ENCODE peak calls at places on chromosome 3, in four cellular contexts. B, H, M and P are unnamed samples.

GRCh38 chr3:188286087-188286513 is 132.1 kb downstream of the LPP start:
- DNase-seq in B (peak; percentile 84), M (no peak), H (peak; percentile 100), P (peak; percentile 90)

GRCh38 chr3:48855681-48856447 is 8.2 kb upstream of the PRKAR2A start:
- DNase-seq in M (no peak), H (no peak), B (no peak), P (no peak)

GRCh38 chr3:64667887-64668581 is 19.8 kb downstream of the ADAMTS9 start:
- DNase-seq in B (peak; percentile 26), M (no peak), H (no peak), P (no peak)

GRCh38 chr3:144162042-144162441 is 190.4 kb downstream of the DIPK2A start:
- DNase-seq in H (peak; percentile 84), M (no peak), B (no peak), P (no peak)

GRCh38 chr3:142888484-142889262 is at the start of gene PCOLCE2:
- DNase-seq in M (no peak), B (peak; percentile 49), H (peak; percentile 25), P (no peak)

GRCh38 chr3:176872771-176873209 is 324.5 kb downstream of the TBL1XR1 start:
- DNase-seq in B (peak; percentile 27), H (peak; percentile 35), M (peak; percentile 33), P (no peak)

GRCh38 chr3:116135462-116135861 is 309.8 kb downstream of the LSAMP start:
- DNase-seq in B (no peak), M (no peak), H (peak; percentile 97), P (no peak)

GRCh38 chr3:101640256-101640655 is 36.7 kb downstream of the ZBTB11 start:
- DNase-seq in M (no peak), H (no peak), B (no peak), P (no peak)

GRCh38 chr3:133474251-133474801 is 74.5 kb downstream of the BFSP2 start:
- DNase-seq in B (peak; percentile 67), M (no peak), H (peak; percentile 36), P (no peak)

GRCh38 chr3:78951546-78951945 is 816.3 kb downstream of the ROBO1 start:
- DNase-seq in H (peak; percentile 26), M (no peak), B (no peak), P (no peak)

GRCh38 chr3:125186261-125186770 is 26.2 kb downstream of the SLC12A8 start:
- DNase-seq in H (peak; percentile 49), B (no peak), M (no peak), P (no peak)

GRCh38 chr3:9732080-9732752 is 681 bp downstream of the BRPF1 start:
- DNase-seq in B (no peak), M (peak; percentile 25), H (no peak), P (no peak)

GRCh38 chr3:124117486-124117885 is 125.6 kb upstream of the ROPN1 start:
- DNase-seq in H (peak; percentile 82), B (peak; percentile 51), M (no peak), P (no peak)

GRCh38 chr3:65914740-65915366 is 123.9 kb downstream of the MAGI1 start:
- DNase-seq in H (no peak), B (no peak), M (no peak), P (no peak)

GRCh38 chr3:171455603-171456550 is 4.3 kb downstream of the TNIK start:
- DNase-seq in H (no peak), B (no peak), M (no peak), P (no peak)

GRCh38 chr3:196979545-196979944 is 10.9 kb upstream of the PIGZ start:
- DNase-seq in M (no peak), H (no peak), B (no peak), P (no peak)

GRCh38 chr3:183826448-183826847 is 1.1 kb upstream of the MAP6D1 start:
- DNase-seq in M (no peak), B (no peak), H (no peak), P (no peak)

GRCh38 chr3:62416109-62416508 is 42.8 kb upstream of the FEZF2 start:
- DNase-seq in B (no peak), H (no peak), M (no peak), P (no peak)

GRCh38 chr3:187667526-187667925 is 2.7 kb downstream of the SST start:
- DNase-seq in H (no peak), M (no peak), B (no peak), P (no peak)

GRCh38 chr3:106862067-106862466 is 515.2 kb upstream of the CCDC54 start:
- DNase-seq in B (no peak), M (no peak), H (peak; percentile 62), P (no peak)

GRCh38 chr3:16055606-16056209 is 118.8 kb upstream of the GALNT15 start:
- DNase-seq in M (no peak), B (no peak), H (no peak), P (no peak)

GRCh38 chr3:44110643-44111042 is 131.0 kb upstream of the TOPAZ1 start:
- DNase-seq in M (no peak), B (no peak), H (no peak), P (no peak)

GRCh38 chr3:16808393-16809107 is 76.2 kb upstream of the PLCL2 start:
- DNase-seq in H (no peak), M (no peak), B (no peak), P (no peak)

GRCh38 chr3:141877911-141878310 is 1.5 kb downstream of the ATP1B3 start:
- DNase-seq in H (peak; percentile 27), B (no peak), M (no peak), P (no peak)
- H3K4me3 ChIP-seq in H (peak overlapping the region; percentile 85), B (peak overlapping the region; percentile 71), M (peak overlapping the region; percentile 78), P (peak overlapping the region; percentile 84)

GRCh38 chr3:150411971-150412370 is 3.9 kb downstream of the TSC22D2 start:
- DNase-seq in M (no peak), B (no peak), H (no peak), P (no peak)
- H3K27ac ChIP-seq in M (no peak overlapping the region), B (peak overlapping the region; percentile 100), H (peak overlapping the region; percentile 98), P (no peak overlapping the region)

GRCh38 chr3:157374931-157375330 is 61.7 kb upstream of the PTX3 start:
- DNase-seq in M (no peak), B (no peak), H (no peak), P (no peak)

GRCh38 chr3:157370867-157371266 is 65.8 kb upstream of the PTX3 start:
- DNase-seq in B (no peak), M (no peak), H (no peak), P (no peak)

GRCh38 chr3:157376596-157377300 is 59.9 kb upstream of the PTX3 start:
- DNase-seq in B (no peak), H (peak; percentile 20), M (no peak), P (no peak)

GRCh38 chr3:157375342-157375986 is 61.2 kb upstream of the PTX3 start:
- DNase-seq in M (no peak), B (no peak), H (no peak), P (no peak)

DNA sequence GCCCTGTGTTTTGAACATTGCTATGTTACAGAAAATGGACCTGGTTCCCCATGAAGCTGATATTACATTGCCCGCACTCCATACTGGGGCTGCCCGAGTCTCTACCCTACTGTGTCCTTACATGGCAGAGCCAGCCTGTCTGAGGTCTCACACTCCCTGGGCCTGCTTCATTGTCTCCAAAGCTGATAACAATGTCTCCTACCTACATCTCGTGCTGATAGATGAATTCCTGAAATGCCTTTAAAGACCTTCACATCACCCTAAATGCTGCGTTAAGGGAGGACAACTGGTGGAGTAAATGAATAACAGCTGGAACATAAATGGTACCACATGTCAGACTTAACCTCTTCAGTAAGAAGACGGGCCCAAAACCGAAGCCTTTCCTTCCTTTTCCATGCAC is 62.9 kb upstream of the PTX3 start:
- DNase-seq in B (no peak), M (no peak), H (peak; percentile 29), P (no peak)
- H3K4me3 ChIP-seq in B (no peak overlapping the region), M (no peak overlapping the region), H (no peak overlapping the region), P (no peak overlapping the region)

DNA sequence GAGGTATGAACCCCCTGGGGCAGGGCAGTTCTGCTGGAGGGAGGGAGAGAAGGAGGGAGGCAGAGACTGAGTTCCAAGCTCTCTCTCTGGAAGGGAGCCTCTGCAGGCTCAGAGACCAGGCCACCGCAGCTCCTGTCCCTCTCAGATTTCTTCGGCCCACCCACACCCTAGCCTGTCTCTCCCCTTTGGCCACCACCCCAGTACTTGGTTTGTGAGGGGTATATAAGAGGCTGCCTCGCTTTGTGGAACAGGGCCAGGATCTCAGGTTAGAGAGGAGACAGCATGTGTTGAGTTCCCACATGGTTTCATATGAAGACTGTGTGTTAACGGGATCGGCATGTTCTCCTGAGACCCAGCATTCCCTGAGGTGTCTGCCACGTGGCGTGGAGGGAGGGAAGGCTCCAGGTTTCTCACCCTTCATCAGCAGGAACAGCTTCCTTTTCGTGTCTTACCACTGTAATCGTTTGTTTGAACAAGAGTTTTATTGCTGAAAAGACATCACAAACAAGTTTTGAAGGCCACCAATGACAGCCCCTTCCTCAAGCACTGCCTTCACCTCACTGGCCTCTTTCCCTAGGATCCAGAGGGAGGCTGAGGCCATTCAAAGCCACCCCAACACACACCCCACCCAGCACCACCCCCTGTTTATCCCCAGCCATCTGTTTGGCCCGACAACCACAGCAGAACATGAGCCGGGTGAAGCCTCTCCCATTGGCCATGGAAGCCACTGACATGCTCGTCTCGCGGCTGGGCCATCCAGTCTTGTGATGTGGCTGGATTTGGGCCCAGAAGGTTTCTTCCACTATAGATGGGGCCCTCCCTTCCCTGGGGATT is 9.8 kb downstream of the BHLHE40 start:
- DNase-seq in B (peak; percentile 75), H (peak; percentile 41), M (no peak), P (no peak)
- H3K27ac ChIP-seq in B (peak overlapping the region; percentile 95), H (no peak overlapping the region), M (no peak overlapping the region), P (peak overlapping the region; percentile 71)

DNA sequence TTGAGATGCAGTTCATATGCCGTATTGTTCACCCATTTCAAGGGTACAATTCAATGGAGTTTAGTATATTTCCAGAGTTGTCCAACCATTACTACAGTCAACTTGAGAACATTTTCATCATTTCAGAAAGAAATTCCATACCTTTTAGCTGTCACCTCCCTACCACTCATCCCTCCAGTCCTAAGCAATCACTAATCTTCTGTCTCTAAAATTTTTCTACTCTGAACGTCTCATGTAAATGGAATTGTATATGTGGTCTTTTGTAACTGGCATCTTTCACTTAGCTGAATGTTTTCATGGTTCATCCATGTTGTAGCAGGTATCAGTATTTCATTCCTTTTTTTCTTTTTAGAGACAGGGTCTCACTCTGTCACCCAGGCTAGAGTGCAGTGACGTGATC is 51.1 kb downstream of the CMTM7 start:
- DNase-seq in M (no peak), H (peak; percentile 41), B (no peak), P (no peak)
- H3K4me3 ChIP-seq in M (no peak overlapping the region), H (no peak overlapping the region), B (no peak overlapping the region), P (no peak overlapping the region)

GRCh38 chr3:7787871-7788828 is 713.5 kb upstream of the LMCD1 start:
- DNase-seq in B (no peak), M (no peak), H (peak; percentile 60), P (no peak)
- H3K27ac ChIP-seq in B (no peak overlapping the region), M (no peak overlapping the region), H (no peak overlapping the region), P (no peak overlapping the region)